ENCODE peak calls at places on chromosome 18, in six cellular contexts. Y, K, U, S, N and Q are unnamed samples.

GRCh38 chr18:48621815-48622555 is 83.2 kb downstream of the CTIF start:
- DNase-seq in Y (no peak), K (no peak), U (no peak), S (no peak), N (no peak), Q (no peak)

GRCh38 chr18:79117380-79117779 is 48.2 kb downstream of the ATP9B start:
- DNase-seq in Y (no peak), K (no peak), U (no peak), S (no peak), N (no peak), Q (no peak)

GRCh38 chr18:8084160-8084559 is 517.0 kb downstream of the PTPRM start:
- DNase-seq in Y (no peak), K (peak), U (no peak), S (no peak), N (no peak), Q (peak)

GRCh38 chr18:54229660-54230059 is 5.2 kb upstream of the MBD2 start:
- DNase-seq in Y (no peak), K (peak), U (no peak), S (no peak), N (no peak), Q (no peak)

GRCh38 chr18:46333371-46334199 is 229.4 kb downstream of the HAUS1 start:
- DNase-seq in Y (peak), K (peak), U (no peak), S (peak), N (peak), Q (peak)

GRCh38 chr18:80033181-80034067 is 810 bp upstream of the RBFA start:
- DNase-seq in Y (peak), K (peak), U (peak), S (peak), N (peak), Q (peak)

GRCh38 chr18:63073481-63073880 is 246.1 kb downstream of the BCL2 start:
- DNase-seq in Y (no peak), K (peak), U (no peak), S (no peak), N (no peak), Q (no peak)

GRCh38 chr18:56538756-56539155 is 99.6 kb downstream of the TXNL1 start:
- DNase-seq in Y (no peak), K (no peak), U (no peak), S (no peak), N (no peak), Q (no peak)

GRCh38 chr18:50099725-50100414 is 95.1 kb downstream of the MYO5B start:
- DNase-seq in Y (no peak), K (no peak), U (no peak), S (no peak), N (no peak), Q (no peak)

GRCh38 chr18:74286106-74286856 is 5.5 kb downstream of the CYB5A start:
- DNase-seq in Y (no peak), K (no peak), U (no peak), S (no peak), N (no peak), Q (no peak)

GRCh38 chr18:596288-596881 is 403 bp upstream of the CLUL1 start:
- DNase-seq in Y (peak), K (peak), U (no peak), S (no peak), N (peak), Q (peak)

GRCh38 chr18:49944681-49945080 is 131.3 kb upstream of the ACAA2 start:
- DNase-seq in Y (no peak), K (no peak), U (no peak), S (no peak), N (no peak), Q (no peak)

GRCh38 chr18:2547477-2548087 is 23.7 kb downstream of the METTL4 start:
- DNase-seq in Y (no peak), K (no peak), U (no peak), S (peak), N (no peak), Q (no peak)

GRCh38 chr18:58788971-58789797 is 75.5 kb upstream of the ZNF532 start:
- DNase-seq in Y (peak), K (no peak), U (no peak), S (no peak), N (peak), Q (peak)

GRCh38 chr18:68172842-68173549 is 541.9 kb downstream of the TMX3 start:
- DNase-seq in Y (no peak), K (no peak), U (no peak), S (no peak), N (no peak), Q (no peak)

GRCh38 chr18:49007663-49008062 is 56.9 kb upstream of the SMAD7 start:
- DNase-seq in Y (no peak), K (no peak), U (no peak), S (no peak), N (no peak), Q (no peak)

GRCh38 chr18:51339866-51340265 is 142.4 kb upstream of the MEX3C start:
- DNase-seq in Y (no peak), K (no peak), U (no peak), S (no peak), N (no peak), Q (no peak)

GRCh38 chr18:63540131-63540530 is 2.0 kb upstream of the SERPINB12 start:
- DNase-seq in Y (no peak), K (no peak), U (no peak), S (no peak), N (no peak), Q (no peak)

GRCh38 chr18:23902396-23902795 is 112.2 kb upstream of the TTC39C start:
- DNase-seq in Y (no peak), K (no peak), U (no peak), S (no peak), N (no peak), Q (no peak)

GRCh38 chr18:8299054-8299708 is 310.1 kb upstream of the RAB12 start:
- DNase-seq in Y (no peak), K (no peak), U (no peak), S (no peak), N (no peak), Q (no peak)

GRCh38 chr18:48979944-48980890 is 29.5 kb upstream of the SMAD7 start:
- DNase-seq in Y (no peak), K (no peak), U (no peak), S (no peak), N (no peak), Q (no peak)

GRCh38 chr18:55265916-55266488 is 306.7 kb upstream of the CCDC68 start:
- DNase-seq in Y (no peak), K (no peak), U (no peak), S (no peak), N (no peak), Q (no peak)

GRCh38 chr18:902179-902718 is 2.4 kb upstream of the ADCYAP1 start:
- DNase-seq in Y (no peak), K (no peak), U (no peak), S (no peak), N (no peak), Q (no peak)

GRCh38 chr18:67301592-67301991 is 214.9 kb downstream of the DSEL start:
- DNase-seq in Y (no peak), K (no peak), U (no peak), S (no peak), N (no peak), Q (no peak)

GRCh38 chr18:34431012-34431411 is 206.3 kb upstream of the NOL4 start:
- DNase-seq in Y (no peak), K (no peak), U (no peak), S (no peak), N (no peak), Q (no peak)